ENCODE peak calls at places on chromosome 16, in five cellular contexts. T, N, I, D and E are unnamed samples.
A peak's percentile ranks its signal among the peaks of the same experiment; 100 is the strongest.

GRCh38 chr16:2385441-2385840 is 43.8 kb upstream of the CCNF start:
- DNase-seq in T (peak; percentile 6), N (no peak), I (no peak), D (no peak), E (no peak)

GRCh38 chr16:84043486-84044107 is 1.0 kb upstream of the SLC38A8 start:
- DNase-seq in T (no peak), N (no peak), I (no peak), D (no peak), E (no peak)

GRCh38 chr16:10240854-10241613 is 58.8 kb upstream of the GRIN2A start:
- DNase-seq in T (peak; percentile 51), N (no peak), I (no peak), D (no peak), E (no peak)

GRCh38 chr16:73949574-73950348 is 346.9 kb upstream of the PSMD7 start:
- DNase-seq in T (peak; percentile 70), N (no peak), I (no peak), D (no peak), E (no peak)

GRCh38 chr16:69756705-69757104 is 2.0 kb upstream of the NOB1 start:
- DNase-seq in T (no peak), N (no peak), I (no peak), D (no peak), E (no peak)

GRCh38 chr16:66418165-66418962 is 8.7 kb upstream of the BEAN1 start:
- DNase-seq in T (no peak), N (no peak), I (no peak), D (no peak), E (no peak)

GRCh38 chr16:72029567-72030271 is 21.2 kb downstream of the DHODH start:
- DNase-seq in T (no peak), N (no peak), I (no peak), D (no peak), E (no peak)

GRCh38 chr16:28502290-28502689 is 4.3 kb downstream of the IL27 start:
- DNase-seq in T (no peak), N (no peak), I (no peak), D (no peak), E (no peak)

GRCh38 chr16:17633146-17633966 is 162.6 kb upstream of the XYLT1 start:
- DNase-seq in T (peak; percentile 3), N (no peak), I (no peak), D (no peak), E (no peak)

GRCh38 chr16:82079892-82080291 is 44.8 kb downstream of the HSD17B2 start:
- DNase-seq in T (no peak), N (no peak), I (no peak), D (no peak), E (no peak)

GRCh38 chr16:49622421-49623402 is 233.2 kb downstream of the ZNF423 start:
- DNase-seq in T (no peak), N (no peak), I (no peak), D (no peak), E (no peak)